ENCODE peak calls at places on chromosomes 4 and X, in seven cellular contexts. F, E, L, J, T, N and C are unnamed samples.

GRCh38 chr4:7487464-7487863 is 52.7 kb upstream of the PSAPL1 start:
- DNase-seq in F (no peak), E (no peak), L (no peak), J (no peak), T (no peak), N (no peak), C (no peak)

GRCh38 chrX:134544614-134545255 is 84.8 kb downstream of the HPRT1 start:
- DNase-seq in F (no peak), E (no peak), L (no peak), J (no peak), T (no peak), N (no peak), C (no peak)

GRCh38 chrX:122188751-122189150 is 995.3 kb upstream of the GRIA3 start:
- DNase-seq in F (no peak), E (no peak), L (no peak), J (no peak), T (no peak), N (no peak), C (no peak)

GRCh38 chr4:147325566-147325965 is 155.3 kb upstream of the EDNRA start:
- DNase-seq in F (no peak), E (no peak), L (no peak), J (no peak), T (no peak), N (no peak), C (no peak)

GRCh38 chr4:77481856-77482255 is 123.8 kb upstream of the CXCL13 start:
- DNase-seq in F (no peak), E (no peak), L (no peak), J (no peak), T (no peak), N (no peak), C (no peak)

GRCh38 chr4:61004651-61005170 is 195.4 kb upstream of the ADGRL3 start:
- DNase-seq in F (no peak), E (no peak), L (no peak), J (no peak), T (no peak), N (no peak), C (no peak)

GRCh38 chrX:75421688-75422087 is 101.1 kb downstream of the ZDHHC15 start:
- DNase-seq in F (no peak), E (no peak), L (no peak), J (no peak), T (no peak), N (no peak), C (no peak)

GRCh38 chr4:8477676-8478075 is 37.1 kb downstream of the TRMT44 start:
- DNase-seq in F (no peak), E (no peak), L (no peak), J (no peak), T (no peak), N (no peak), C (no peak)

GRCh38 chr4:158042591-158043030 is 130.2 kb downstream of the GASK1B start:
- DNase-seq in F (no peak), E (no peak), L (no peak), J (no peak), T (no peak), N (no peak), C (no peak)

GRCh38 chr4:152784490-152785195 is 4.9 kb downstream of the ARFIP1 start:
- DNase-seq in F (no peak), E (peak; percentile 74), L (peak; percentile 7), J (no peak), T (no peak), N (peak; percentile 47), C (no peak)

GRCh38 chrX:116862340-116862739 is 399.6 kb upstream of the CT83 start:
- DNase-seq in F (no peak), E (no peak), L (no peak), J (no peak), T (no peak), N (no peak), C (no peak)

GRCh38 chr4:182807841-182808548 is 109.2 kb downstream of the DCTD start:
- DNase-seq in F (no peak), E (no peak), L (no peak), J (no peak), T (no peak), N (no peak), C (no peak)

GRCh38 chr4:110012917-110013316 is 100.2 kb downstream of the EGF start:
- DNase-seq in F (no peak), E (no peak), L (no peak), J (no peak), T (no peak), N (no peak), C (no peak)

GRCh38 chr4:21765810-21766407 is 182.7 kb downstream of the KCNIP4 start:
- DNase-seq in F (peak; percentile 16), E (peak; percentile 14), L (peak; percentile 8), J (peak; percentile 34), T (no peak), N (peak; percentile 81), C (peak; percentile 24)

GRCh38 chr4:151238477-151238876 is 38.5 kb upstream of the PRSS48 start:
- DNase-seq in F (peak; percentile 74), E (no peak), L (no peak), J (no peak), T (no peak), N (peak; percentile 26), C (no peak)

GRCh38 chr4:125096662-125097061 is 218.1 kb upstream of the FAT4 start:
- DNase-seq in F (no peak), E (no peak), L (no peak), J (no peak), T (no peak), N (no peak), C (no peak)

GRCh38 chr4:100489316-100489715 is 28.5 kb downstream of the EMCN start:
- DNase-seq in F (no peak), E (no peak), L (no peak), J (no peak), T (no peak), N (no peak), C (no peak)

GRCh38 chr4:147987252-147987651 is 255.4 kb downstream of the ARHGAP10 start:
- DNase-seq in F (no peak), E (no peak), L (no peak), J (no peak), T (no peak), N (no peak), C (no peak)